ENCODE peak calls at places on chromosomes 12 and 14, in five cellular contexts. One of them, this sample, is unnamed.

GRCh38 chr14:95320076-95320895 is 578 bp upstream of the CLMN start:
- DNase-seq in AG10803: no peak
- DNase-seq in B cell: no peak
- DNase-seq in right lobe of liver: no peak
- DNase-seq in WTC11: peak
- DNase-seq in this sample: no peak

GRCh38 chr12:91685917-91686316 is 459.7 kb downstream of the BTG1 start:
- DNase-seq in AG10803: peak
- DNase-seq in B cell: no peak
- DNase-seq in right lobe of liver: no peak
- DNase-seq in WTC11: no peak
- DNase-seq in this sample: peak

GRCh38 chr12:108738165-108738564 is 6.8 kb upstream of the CORO1C start:
- DNase-seq in AG10803: no peak
- DNase-seq in B cell: no peak
- DNase-seq in right lobe of liver: no peak
- DNase-seq in WTC11: no peak
- DNase-seq in this sample: no peak

GRCh38 chr12:16361142-16361783 is 13.8 kb downstream of the MGST1 start:
- DNase-seq in AG10803: no peak
- DNase-seq in B cell: no peak
- DNase-seq in right lobe of liver: no peak
- DNase-seq in WTC11: no peak
- DNase-seq in this sample: no peak

GRCh38 chr14:39107624-39108023 is 4.6 kb upstream of the SEC23A start:
- DNase-seq in AG10803: peak
- DNase-seq in B cell: no peak
- DNase-seq in right lobe of liver: no peak
- DNase-seq in WTC11: no peak
- DNase-seq in this sample: no peak

GRCh38 chr14:97994020-97994531 is 1196.9 kb downstream of the VRK1 start:
- DNase-seq in AG10803: no peak
- DNase-seq in B cell: no peak
- DNase-seq in right lobe of liver: no peak
- DNase-seq in WTC11: no peak
- DNase-seq in this sample: peak

GRCh38 chr14:38302034-38302433 is 46.1 kb upstream of the CLEC14A start:
- DNase-seq in AG10803: no peak
- DNase-seq in B cell: no peak
- DNase-seq in right lobe of liver: no peak
- DNase-seq in WTC11: no peak
- DNase-seq in this sample: no peak

GRCh38 chr14:90500665-90501370 is 104.0 kb downstream of the CALM1 start:
- DNase-seq in AG10803: no peak
- DNase-seq in B cell: no peak
- DNase-seq in right lobe of liver: no peak
- DNase-seq in WTC11: no peak
- DNase-seq in this sample: no peak

GRCh38 chr12:2035421-2036080 is 17.2 kb upstream of the CACNA1C start:
- DNase-seq in AG10803: no peak
- DNase-seq in B cell: no peak
- DNase-seq in right lobe of liver: no peak
- DNase-seq in WTC11: no peak
- DNase-seq in this sample: peak

GRCh38 chr12:75747572-75747995 is 236.2 kb upstream of the KRR1 start:
- DNase-seq in AG10803: peak
- DNase-seq in B cell: no peak
- DNase-seq in right lobe of liver: no peak
- DNase-seq in WTC11: no peak
- DNase-seq in this sample: no peak

GRCh38 chr12:51866324-51866723 is 17.8 kb upstream of the FIGNL2 start:
- DNase-seq in AG10803: no peak
- DNase-seq in B cell: no peak
- DNase-seq in right lobe of liver: no peak
- DNase-seq in WTC11: no peak
- DNase-seq in this sample: no peak

GRCh38 chr12:103986823-103987222 is 21.2 kb downstream of the TDG start:
- DNase-seq in AG10803: peak
- DNase-seq in B cell: no peak
- DNase-seq in right lobe of liver: no peak
- DNase-seq in WTC11: no peak
- DNase-seq in this sample: no peak

GRCh38 chr12:32896438-32897275 is at the start of gene PKP2:
- DNase-seq in AG10803: no peak
- DNase-seq in B cell: peak
- DNase-seq in right lobe of liver: peak
- DNase-seq in WTC11: peak
- DNase-seq in this sample: peak

GRCh38 chr12:12477532-12477890 is 85.2 kb downstream of the DUSP16 start:
- DNase-seq in AG10803: no peak
- DNase-seq in B cell: no peak
- DNase-seq in right lobe of liver: no peak
- DNase-seq in WTC11: no peak
- DNase-seq in this sample: no peak

GRCh38 chr14:36941783-36942521 is 230.5 kb downstream of the SLC25A21 start:
- DNase-seq in AG10803: peak
- DNase-seq in B cell: peak
- DNase-seq in right lobe of liver: peak
- DNase-seq in WTC11: peak
- DNase-seq in this sample: peak

GRCh38 chr14:58638231-58639205 is 756 bp downstream of the DACT1 start:
- DNase-seq in AG10803: peak
- DNase-seq in B cell: peak
- DNase-seq in right lobe of liver: peak
- DNase-seq in WTC11: peak
- DNase-seq in this sample: peak

GRCh38 chr12:2057041-2057792 is 4.4 kb downstream of the CACNA1C start:
- DNase-seq in AG10803: peak
- DNase-seq in B cell: no peak
- DNase-seq in right lobe of liver: peak
- DNase-seq in WTC11: peak
- DNase-seq in this sample: peak

GRCh38 chr12:32877670-32878459 is 18.7 kb downstream of the PKP2 start:
- DNase-seq in AG10803: peak
- DNase-seq in B cell: no peak
- DNase-seq in right lobe of liver: no peak
- DNase-seq in WTC11: no peak
- DNase-seq in this sample: no peak

GRCh38 chr14:81148635-81149034 is 72.1 kb downstream of the GTF2A1 start:
- DNase-seq in AG10803: no peak
- DNase-seq in B cell: no peak
- DNase-seq in right lobe of liver: no peak
- DNase-seq in WTC11: no peak
- DNase-seq in this sample: no peak

GRCh38 chr12:112380663-112381420 is 1.4 kb downstream of the HECTD4 start:
- DNase-seq in AG10803: no peak
- DNase-seq in B cell: no peak
- DNase-seq in right lobe of liver: peak
- DNase-seq in WTC11: peak
- DNase-seq in this sample: no peak

GRCh38 chr14:104187121-104187889 is 48.9 kb downstream of the KIF26A start:
- DNase-seq in AG10803: peak
- DNase-seq in B cell: peak
- DNase-seq in right lobe of liver: no peak
- DNase-seq in WTC11: no peak
- DNase-seq in this sample: no peak

GRCh38 chr12:107843351-107844311 is 69.1 kb downstream of the ASCL4 start:
- DNase-seq in AG10803: peak
- DNase-seq in B cell: peak
- DNase-seq in right lobe of liver: no peak
- DNase-seq in WTC11: peak
- DNase-seq in this sample: no peak

GRCh38 chr12:107775093-107775721 is 703 bp downstream of the ASCL4 start:
- DNase-seq in AG10803: no peak
- DNase-seq in B cell: peak
- DNase-seq in right lobe of liver: peak
- DNase-seq in WTC11: peak
- DNase-seq in this sample: peak

GRCh38 chr12:2212537-2212936 is 159.8 kb downstream of the CACNA1C start:
- DNase-seq in AG10803: no peak
- DNase-seq in B cell: no peak
- DNase-seq in right lobe of liver: no peak
- DNase-seq in WTC11: no peak
- DNase-seq in this sample: no peak

GRCh38 chr12:77746108-77746507 is 84.6 kb upstream of the NAV3 start:
- DNase-seq in AG10803: peak
- DNase-seq in B cell: no peak
- DNase-seq in right lobe of liver: no peak
- DNase-seq in WTC11: no peak
- DNase-seq in this sample: no peak

GRCh38 chr12:123135688-123136087 is 15.2 kb downstream of the PITPNM2 start:
- DNase-seq in AG10803: no peak
- DNase-seq in B cell: no peak
- DNase-seq in right lobe of liver: no peak
- DNase-seq in WTC11: no peak
- DNase-seq in this sample: no peak

GRCh38 chr12:77220586-77220985 is 155.2 kb upstream of the E2F7 start:
- DNase-seq in AG10803: no peak
- DNase-seq in B cell: no peak
- DNase-seq in right lobe of liver: no peak
- DNase-seq in WTC11: no peak
- DNase-seq in this sample: no peak

DNA sequence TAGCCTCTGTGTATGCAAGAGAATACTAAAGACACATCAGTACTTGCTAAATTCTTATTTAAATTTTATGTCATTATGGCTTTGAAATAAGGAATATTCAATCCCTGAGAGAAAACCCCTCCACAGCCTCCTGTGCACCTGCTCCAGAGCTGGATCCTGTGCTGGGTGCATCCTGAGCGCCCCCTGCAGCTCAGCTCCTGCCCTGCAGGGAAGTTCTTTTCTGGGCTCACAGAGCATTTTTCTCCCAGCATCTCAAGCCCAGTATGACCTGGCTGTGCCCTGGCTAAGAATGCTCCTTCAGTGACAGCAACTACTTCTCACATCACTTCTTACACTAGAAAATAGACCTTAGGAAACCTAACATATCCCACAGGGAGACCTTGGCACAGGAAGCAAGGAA is 1211.7 kb downstream of the TMEM121 start:
- DNase-seq in AG10803: no peak
- DNase-seq in B cell: no peak
- DNase-seq in right lobe of liver: no peak
- DNase-seq in WTC11: no peak
- DNase-seq in this sample: peak
- TF ChIP-seq CTCF in AG10803: no peak
- TF ChIP-seq CTCF in B cell: no peak
- TF ChIP-seq CTCF in right lobe of liver: no peak
- TF ChIP-seq CTCF in WTC11: no peak
- TF ChIP-seq CTCF in this sample: peak

GRCh38 chr12:58745348-58746125 is 174.8 kb downstream of the LRIG3 start:
- DNase-seq in AG10803: no peak
- DNase-seq in B cell: no peak
- DNase-seq in right lobe of liver: no peak
- DNase-seq in WTC11: no peak
- DNase-seq in this sample: no peak

DNA sequence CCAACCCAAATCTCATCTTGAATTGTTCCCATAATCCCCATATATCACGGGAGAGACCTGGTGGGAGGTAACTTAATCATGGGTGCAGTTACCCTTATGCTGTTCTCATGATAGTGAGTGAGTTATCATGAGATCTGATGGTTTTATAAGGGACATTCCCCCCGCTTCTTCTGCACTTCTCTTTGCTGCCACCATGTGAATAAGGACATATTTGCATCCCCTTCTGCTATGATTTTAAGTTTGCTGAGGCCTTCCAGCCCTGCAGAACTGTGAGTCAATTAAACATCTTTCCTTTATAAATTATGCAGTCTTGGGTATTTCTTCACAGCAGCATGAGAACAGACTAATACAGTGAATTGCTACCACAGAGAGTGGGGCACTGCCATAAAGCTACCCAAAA is 179.1 kb downstream of the LRIG3 start:
- DNase-seq in AG10803: no peak
- DNase-seq in B cell: no peak
- DNase-seq in right lobe of liver: no peak
- DNase-seq in WTC11: no peak
- DNase-seq in this sample: no peak
- TF ChIP-seq CTCF in AG10803: no peak
- TF ChIP-seq CTCF in B cell: no peak
- TF ChIP-seq CTCF in right lobe of liver: no peak
- TF ChIP-seq CTCF in WTC11: no peak
- TF ChIP-seq CTCF in this sample: no peak

GRCh38 chr12:47773062-47773857 is at the start of gene SLC48A1:
- DNase-seq in AG10803: peak
- DNase-seq in B cell: peak
- DNase-seq in right lobe of liver: peak
- DNase-seq in WTC11: peak
- DNase-seq in this sample: peak
- TF ChIP-seq CTCF in AG10803: no peak
- TF ChIP-seq CTCF in B cell: peak
- TF ChIP-seq CTCF in right lobe of liver: peak
- TF ChIP-seq CTCF in WTC11: no peak
- TF ChIP-seq CTCF in this sample: no peak

GRCh38 chr14:74913393-74913792 is 9.7 kb downstream of the RPS6KL1 start:
- DNase-seq in AG10803: no peak
- DNase-seq in B cell: no peak
- DNase-seq in right lobe of liver: no peak
- DNase-seq in WTC11: no peak
- DNase-seq in this sample: no peak

GRCh38 chr14:74915426-74915825 is 7.6 kb downstream of the RPS6KL1 start:
- DNase-seq in AG10803: no peak
- DNase-seq in B cell: no peak
- DNase-seq in right lobe of liver: no peak
- DNase-seq in WTC11: no peak
- DNase-seq in this sample: no peak

GRCh38 chr14:74915826-74916225 is 7.2 kb downstream of the RPS6KL1 start:
- DNase-seq in AG10803: no peak
- DNase-seq in B cell: no peak
- DNase-seq in right lobe of liver: no peak
- DNase-seq in WTC11: no peak
- DNase-seq in this sample: no peak

GRCh38 chr14:74912801-74913200 is 10.3 kb downstream of the RPS6KL1 start:
- DNase-seq in AG10803: no peak
- DNase-seq in B cell: no peak
- DNase-seq in right lobe of liver: no peak
- DNase-seq in WTC11: no peak
- DNase-seq in this sample: no peak

DNA sequence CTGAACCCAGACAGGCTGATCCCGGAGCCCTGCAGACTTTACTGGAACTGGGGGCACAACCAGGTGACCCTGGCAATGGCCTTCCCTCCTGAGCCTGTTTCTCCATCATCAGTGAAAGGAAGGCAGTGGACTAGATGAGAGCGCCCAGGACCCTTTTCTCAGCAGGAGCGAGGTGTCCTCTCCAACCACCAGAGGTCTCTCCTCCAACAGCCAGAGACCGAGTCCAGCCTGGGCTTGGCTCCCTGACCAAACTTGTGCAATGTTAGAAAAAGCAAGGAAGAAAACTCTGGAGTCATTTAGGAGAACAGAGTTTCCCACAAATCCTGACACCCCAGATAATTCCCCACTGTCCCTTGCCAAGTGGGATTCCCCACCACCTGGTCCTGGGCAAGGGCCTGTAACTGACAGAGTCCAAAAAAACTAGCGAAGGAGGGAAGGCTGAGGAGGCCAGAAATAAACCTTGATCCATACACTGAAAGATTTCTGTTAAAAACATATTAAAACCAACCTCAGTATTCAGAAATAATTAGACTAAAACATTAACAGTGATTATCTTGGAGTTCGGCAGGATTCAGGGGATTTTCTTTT is 9.0 kb downstream of the RPS6KL1 start:
- DNase-seq in AG10803: peak
- DNase-seq in B cell: no peak
- DNase-seq in right lobe of liver: peak
- DNase-seq in WTC11: peak
- DNase-seq in this sample: peak
- TF ChIP-seq CTCF in AG10803: peak
- TF ChIP-seq CTCF in B cell: peak
- TF ChIP-seq CTCF in right lobe of liver: peak
- TF ChIP-seq CTCF in WTC11: no peak
- TF ChIP-seq CTCF in this sample: peak

This sample was measured in activated CD8-positive, alpha-beta T cell treated with anti-CD3 and anti-CD28 coated beads for 36 hours.